ENCODE peak calls at places on chromosomes 2 and 18, in four cellular contexts. L, F, C and V are unnamed samples.

GRCh38 chr2:71544919-71545571 is 91.7 kb downstream of the DYSF start:
- DNase-seq in L (no peak), C (no peak), F (no peak), V (no peak)

GRCh38 chr2:208062113-208062512 is 36.8 kb upstream of the PLEKHM3 start:
- DNase-seq in F (no peak), L (peak; percentile 33), C (peak; percentile 71), V (peak; percentile 65)

GRCh38 chr2:217919781-217920351 is 82.9 kb downstream of the TNS1 start:
- DNase-seq in L (no peak), F (no peak), C (no peak), V (peak; percentile 32)

GRCh38 chr2:23905155-23905554 is 21.8 kb downstream of the ATAD2B start:
- DNase-seq in C (peak; percentile 17), F (no peak), L (no peak), V (no peak)

GRCh38 chr2:176805345-176805744 is 407.2 kb upstream of the HNRNPA3 start:
- DNase-seq in C (no peak), L (no peak), F (no peak), V (no peak)

GRCh38 chr2:180291552-180292421 is 284.7 kb upstream of the CWC22 start:
- DNase-seq in L (no peak), C (no peak), F (no peak), V (peak; percentile 4)

GRCh38 chr2:216555274-216555673 is 56.6 kb downstream of the RPL37A start:
- DNase-seq in L (no peak), C (no peak), F (no peak), V (no peak)

GRCh38 chr2:40584432-40584831 is 132.5 kb upstream of the SLC8A1 start:
- DNase-seq in C (no peak), L (no peak), F (no peak), V (no peak)

GRCh38 chr18:57437782-57438668 is 2.9 kb downstream of the ONECUT2 start:
- DNase-seq in F (no peak), C (peak; percentile 75), L (no peak), V (peak; percentile 82)

GRCh38 chr2:144372484-144373195 is 147.3 kb downstream of the ZEB2 start:
- DNase-seq in L (no peak), C (no peak), F (no peak), V (no peak)

GRCh38 chr2:55511508-55512124 is 7.9 kb upstream of the CFAP36 start:
- DNase-seq in F (no peak), C (peak; percentile 58), L (no peak), V (peak; percentile 48)

GRCh38 chr2:10880586-10881321 is 31.0 kb upstream of the KCNF1 start:
- DNase-seq in F (no peak), L (no peak), C (no peak), V (no peak)

GRCh38 chr2:214192711-214193110 is 218.1 kb upstream of the VWC2L start:
- DNase-seq in L (no peak), F (no peak), C (no peak), V (no peak)

GRCh38 chr2:166773268-166773949 is 114.9 kb upstream of the XIRP2 start:
- DNase-seq in F (no peak), C (no peak), L (no peak), V (no peak)
- TF ChIP-seq KDM1A in F (no peak), C (no peak), L (no peak), V (no peak)

GRCh38 chr2:100185516-100185915 is 43.1 kb upstream of the AFF3 start:
- DNase-seq in F (no peak), C (no peak), L (no peak), V (no peak)
- TF ChIP-seq KDM1A in F (no peak), C (no peak), L (no peak), V (no peak)

DNA sequence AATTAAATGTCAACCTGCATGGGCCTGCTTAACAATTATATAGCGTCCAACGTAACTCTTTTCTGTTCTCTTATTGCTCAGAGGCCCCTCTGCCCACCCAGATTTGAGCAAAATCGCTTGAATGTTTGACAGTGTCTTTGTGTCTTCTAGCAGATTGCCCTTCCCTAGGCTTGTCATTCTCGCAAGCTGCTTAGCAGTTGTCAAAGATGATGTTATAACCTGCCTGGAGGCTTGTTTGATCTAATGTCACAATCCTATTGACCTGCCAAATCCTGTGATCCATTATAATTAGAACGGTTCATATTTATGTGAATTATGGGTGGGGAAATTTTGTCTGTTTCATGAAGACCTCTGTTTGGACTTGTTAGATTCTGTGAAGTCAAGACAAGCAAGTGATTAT is 108.8 kb downstream of the FARSB start:
- DNase-seq in C (no peak), L (no peak), F (no peak), V (no peak)
- TF ChIP-seq KDM1A in C (no peak), L (no peak), F (no peak), V (no peak)

GRCh38 chr2:44456946-44457345 is 95.2 kb downstream of the CAMKMT start:
- DNase-seq in C (no peak), F (no peak), L (no peak), V (no peak)
- TF ChIP-seq KDM1A in C (no peak), F (no peak), L (no peak), V (no peak)

DNA sequence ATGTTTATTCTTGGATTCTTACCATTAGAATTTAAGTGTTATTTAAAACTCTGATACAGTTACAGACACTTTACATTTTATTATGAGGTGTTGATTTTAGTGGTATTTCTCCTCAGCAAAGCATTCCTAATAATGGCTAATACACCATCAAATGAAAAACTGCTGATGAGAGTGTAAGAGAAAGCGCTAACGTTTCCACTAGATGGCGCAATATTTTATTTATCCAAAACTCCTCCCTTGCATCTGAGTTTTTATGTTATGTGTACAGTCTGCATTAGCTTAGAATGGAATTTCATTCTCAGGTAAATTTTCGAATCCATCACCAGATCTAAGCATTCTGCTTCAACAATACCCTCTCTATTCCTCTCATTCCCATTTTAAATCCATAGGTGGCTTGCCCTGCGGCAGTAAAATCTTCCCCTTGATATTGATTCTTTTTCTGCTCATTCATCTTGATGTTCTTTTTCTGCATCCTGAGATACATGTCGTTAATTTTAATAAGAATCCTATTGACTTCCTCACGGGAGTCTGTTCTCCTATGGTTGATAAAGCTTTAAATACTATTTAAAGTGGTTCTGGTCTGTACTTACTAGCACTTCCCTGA is 53.9 kb downstream of the PRKRA start:
- DNase-seq in L (no peak), F (no peak), C (peak; percentile 46), V (peak; percentile 15)
- TF ChIP-seq KDM1A in L (no peak), F (no peak), C (no peak), V (no peak)

DNA sequence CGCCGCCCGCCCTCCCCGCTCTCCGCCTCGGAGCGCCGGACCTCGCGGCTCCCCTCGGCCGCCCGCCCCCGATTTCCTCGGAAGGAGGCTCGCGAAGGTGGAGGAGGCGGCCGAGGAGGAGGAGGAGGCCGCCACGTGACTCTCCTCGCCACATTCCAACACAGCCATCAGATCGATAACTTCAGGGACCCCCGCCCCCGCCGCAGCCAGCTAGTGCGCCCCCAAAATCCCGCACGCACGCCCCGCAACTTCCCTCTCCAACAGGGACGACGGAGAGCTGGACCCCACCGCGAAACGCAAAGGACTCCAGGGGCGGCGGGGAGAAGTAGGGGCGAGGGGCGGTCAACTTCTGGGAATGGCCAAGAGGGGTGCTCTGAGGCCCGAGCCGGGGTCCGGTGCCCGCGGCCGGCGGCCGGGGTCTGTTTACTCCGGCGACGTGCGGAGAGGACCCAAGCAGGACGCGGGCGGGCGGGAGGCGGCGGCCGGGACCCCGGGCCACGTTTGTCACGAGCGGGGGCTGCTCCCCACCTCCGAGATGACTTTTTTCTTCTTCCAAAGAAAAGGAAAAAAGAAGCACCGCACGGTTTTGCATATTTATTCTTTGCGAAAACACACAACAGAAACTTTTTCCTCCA is 1.9 kb downstream of the ZNF521 start:
- DNase-seq in C (no peak), F (no peak), L (no peak), V (no peak)
- TF ChIP-seq KDM1A in C (no peak), F (no peak), L (no peak), V (no peak)

GRCh38 chr18:63135101-63135500 is 184.5 kb downstream of the BCL2 start:
- DNase-seq in L (no peak), F (no peak), C (no peak), V (no peak)

GRCh38 chr18:63140038-63140450 is 179.5 kb downstream of the BCL2 start:
- DNase-seq in L (no peak), C (no peak), F (peak; percentile 94), V (no peak)

GRCh38 chr18:63138469-63139340 is 180.9 kb downstream of the BCL2 start:
- DNase-seq in L (peak; percentile 6), F (peak; percentile 94), C (no peak), V (no peak)

GRCh38 chr18:63140997-63141776 is 178.4 kb downstream of the BCL2 start:
- DNase-seq in L (no peak), F (no peak), C (no peak), V (no peak)

DNA sequence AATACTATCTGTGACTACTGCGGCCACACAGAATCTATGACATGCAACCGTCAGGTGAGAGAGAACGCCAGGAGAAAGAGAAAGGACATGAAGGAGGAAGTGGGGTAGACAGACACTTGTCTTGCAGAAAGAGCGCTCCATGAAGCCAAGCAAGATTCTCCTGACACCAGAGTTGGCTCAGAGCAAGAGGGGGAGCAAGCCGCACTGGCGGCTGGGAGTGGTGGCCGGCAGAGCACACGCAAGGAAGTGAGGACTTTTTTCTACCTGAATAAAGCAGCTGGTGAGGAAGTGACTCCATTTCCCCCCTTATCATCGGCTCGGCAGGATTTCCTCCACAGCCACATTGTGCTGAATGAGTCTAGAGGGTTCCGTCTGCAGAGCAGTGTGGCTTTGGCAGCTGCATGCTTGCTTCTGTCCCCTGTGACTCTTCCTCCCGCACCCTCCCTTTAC is 181.5 kb downstream of the BCL2 start:
- DNase-seq in L (no peak), C (no peak), F (no peak), V (no peak)
- TF ChIP-seq KDM1A in L (no peak), C (no peak), F (no peak), V (no peak)

DNA sequence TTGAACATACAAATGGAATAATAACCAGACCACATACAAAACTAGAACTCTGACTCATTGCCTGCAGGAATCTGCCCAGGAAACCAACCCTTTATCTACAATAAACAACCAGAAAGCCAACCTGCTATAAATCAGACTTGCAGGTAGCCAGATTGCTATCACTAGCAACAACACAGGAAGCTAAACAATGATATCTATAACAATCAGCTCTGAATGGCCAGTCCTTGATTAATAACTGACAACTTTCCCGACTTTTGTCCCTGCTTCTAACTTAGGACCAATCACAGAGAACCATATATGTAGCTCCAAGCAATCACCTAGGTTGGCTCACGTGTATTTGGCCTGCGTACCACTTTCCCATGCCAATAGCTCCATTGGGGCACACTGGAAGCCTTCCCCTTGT is 470.8 kb downstream of the RIT2 start:
- DNase-seq in C (no peak), F (no peak), L (no peak), V (no peak)
- TF ChIP-seq KDM1A in C (no peak), F (no peak), L (no peak), V (no peak)